ENCODE peak calls at places on chromosomes 7 and 10, in four cellular contexts. M is memory B cell, X is EH, Z is GM12864. H is an unnamed sample.

GRCh38 chr10:30862486-30862885 is 169.2 kb downstream of the ZNF438 start:
- DNase-seq in M (no peak), X (peak), Z (no peak), H (peak)

GRCh38 chr7:6532516-6532915 is 18.7 kb downstream of the GRID2IP start:
- DNase-seq in M (no peak), X (no peak), Z (no peak), H (no peak)

GRCh38 chr10:101244321-101245050 is 15.2 kb upstream of the LBX1 start:
- DNase-seq in M (no peak), X (peak), Z (no peak), H (peak)

GRCh38 chr7:143436539-143436938 is 6.7 kb upstream of the TAS2R60 start:
- DNase-seq in M (no peak), X (no peak), Z (no peak), H (no peak)

GRCh38 chr7:129845178-129845971 is 107.4 kb downstream of the UBE2H start:
- DNase-seq in M (no peak), X (peak), Z (no peak), H (peak)

GRCh38 chr7:159099711-159100231 is 44.9 kb downstream of the VIPR2 start:
- DNase-seq in M (no peak), X (no peak), Z (no peak), H (no peak)

GRCh38 chr10:101237080-101237817 is 8.0 kb upstream of the LBX1 start:
- DNase-seq in M (no peak), X (no peak), Z (no peak), H (no peak)

GRCh38 chr10:129970404-129971364 is 6.6 kb upstream of the EBF3 start:
- DNase-seq in M (no peak), X (no peak), Z (no peak), H (no peak)

GRCh38 chr10:57960406-57960805 is 307.3 kb downstream of the IPMK start:
- DNase-seq in M (no peak), X (no peak), Z (no peak), H (no peak)